ENCODE peak calls at places on chromosome 6, in five cellular contexts. O, Y, S, G and X are unnamed samples.
A peak's percentile ranks its signal among the peaks of the same experiment; 100 is the strongest.

GRCh38 chr6:74715362-74716068 is 490.3 kb downstream of the COL12A1 start:
- DNase-seq in S (no peak), G (no peak), Y (no peak), O (no peak), X (no peak)

GRCh38 chr6:130293800-130294199 is 71.0 kb upstream of the SAMD3 start:
- DNase-seq in O (no peak), G (no peak), Y (no peak), S (no peak), X (no peak)

GRCh38 chr6:27562027-27562410 is 89.1 kb upstream of the ZNF184 start:
- DNase-seq in S (no peak), O (no peak), G (no peak), Y (no peak), X (no peak)

GRCh38 chr6:127459231-127459641 is at the start of gene KIAA0408:
- DNase-seq in Y (no peak), S (no peak), O (no peak), G (no peak), X (peak; percentile 88)

GRCh38 chr6:155327326-155328073 is 13.2 kb upstream of the TFB1M start:
- DNase-seq in G (no peak), S (no peak), Y (peak; percentile 52), O (peak; percentile 31), X (no peak)

GRCh38 chr6:75760320-75760719 is 11.3 kb downstream of the MYO6 start:
- DNase-seq in G (no peak), Y (no peak), O (no peak), S (no peak), X (no peak)

GRCh38 chr6:43942616-43943015 is 172.6 kb downstream of the VEGFA start:
- DNase-seq in G (no peak), S (peak; percentile 70), Y (no peak), O (no peak), X (peak; percentile 48)

GRCh38 chr6:13559251-13559650 is 15.2 kb upstream of the SIRT5 start:
- DNase-seq in Y (no peak), G (no peak), S (no peak), O (no peak), X (no peak)

GRCh38 chr6:34955447-34955846 is 66.4 kb downstream of the ANKS1A start:
- DNase-seq in G (no peak), Y (no peak), S (no peak), O (no peak), X (no peak)

GRCh38 chr6:43575772-43576551 is at the start of the genes POLH and XPO5:
- DNase-seq in S (peak; percentile 97), O (peak; percentile 93), G (peak; percentile 43), Y (peak; percentile 84), X (peak; percentile 58)

GRCh38 chr6:84177253-84177652 is 50.2 kb downstream of the CEP162 start:
- DNase-seq in Y (no peak), S (no peak), O (no peak), G (no peak), X (no peak)

GRCh38 chr6:74491844-74492374 is 713.9 kb downstream of the COL12A1 start:
- DNase-seq in Y (no peak), S (no peak), O (no peak), G (no peak), X (no peak)

GRCh38 chr6:91580635-91581034 is 993.8 kb upstream of the MAP3K7 start:
- DNase-seq in Y (no peak), O (no peak), S (no peak), G (no peak), X (no peak)

GRCh38 chr6:2793491-2794151 is 28.4 kb downstream of the WRNIP1 start:
- DNase-seq in O (peak; percentile 29), Y (no peak), G (no peak), S (no peak), X (no peak)

GRCh38 chr6:33856655-33857054 is 52.9 kb upstream of the MLN start:
- DNase-seq in O (peak; percentile 69), G (no peak), Y (peak; percentile 21), S (no peak), X (no peak)

GRCh38 chr6:133631421-133631820 is 257.5 kb upstream of the TCF21 start:
- DNase-seq in G (no peak), O (no peak), Y (no peak), S (no peak), X (no peak)

GRCh38 chr6:25089442-25089841 is 153.7 kb upstream of the RIPOR2 start:
- DNase-seq in S (no peak), G (no peak), O (no peak), Y (no peak), X (no peak)

GRCh38 chr6:1735239-1735803 is 125.6 kb downstream of the FOXC1 start:
- DNase-seq in G (no peak), O (no peak), S (no peak), Y (no peak), X (no peak)

GRCh38 chr6:112016335-112016734 is 37.6 kb upstream of the CCN6 start:
- DNase-seq in S (no peak), Y (peak; percentile 66), G (no peak), O (peak; percentile 63), X (no peak)

GRCh38 chr6:140554421-140554820 is 1180.0 kb upstream of the CITED2 start:
- DNase-seq in G (no peak), S (no peak), Y (no peak), O (no peak), X (no peak)

GRCh38 chr6:170212051-170212756 is 78.7 kb downstream of the DLL1 start:
- DNase-seq in G (no peak), Y (no peak), S (peak; percentile 68), O (no peak), X (no peak)

GRCh38 chr6:144377586-144377985 is 92.5 kb downstream of the UTRN start:
- DNase-seq in S (no peak), O (no peak), G (no peak), Y (no peak), X (no peak)